ENCODE peak calls at places on chromosomes 4 and X, in four cellular contexts. D is tibial artery, V is psoas muscle, P is body of pancreas. K is an unnamed sample.

GRCh38 chr4:107379054-107379869 is 340.8 kb downstream of the PAPSS1 start:
- DNase-seq in V (no peak), P (no peak), D (no peak), K (no peak)

GRCh38 chr4:112517911-112518310 is 1.9 kb upstream of the NEUROG2 start:
- DNase-seq in P (no peak), V (no peak), D (no peak), K (no peak)

GRCh38 chrX:80573275-80573674 is 153.0 kb downstream of the TENT5D start:
- DNase-seq in V (no peak), P (no peak), D (no peak), K (peak; percentile 44)

GRCh38 chr4:120714581-120714980 is 207.9 kb downstream of the PRDM5 start:
- DNase-seq in D (no peak), P (no peak), V (no peak), K (no peak)

GRCh38 chrX:86604620-86605019 is 456.4 kb downstream of the DACH2 start:
- DNase-seq in V (no peak), P (no peak), D (no peak), K (no peak)

GRCh38 chr4:90841676-90842075 is 714.5 kb downstream of the CCSER1 start:
- DNase-seq in P (no peak), V (no peak), D (no peak), K (no peak)

GRCh38 chr4:147586032-147586431 is 31.2 kb upstream of the TMEM184C start:
- DNase-seq in D (no peak), P (no peak), V (no peak), K (no peak)

GRCh38 chr4:157217708-157218107 is 2.8 kb upstream of the GRIA2 start:
- DNase-seq in D (no peak), V (no peak), P (no peak), K (no peak)

GRCh38 chr4:15690020-15690809 is 8.6 kb downstream of the FAM200B start:
- DNase-seq in D (no peak), V (no peak), P (no peak), K (no peak)

GRCh38 chr4:144820115-144820514 is 174.2 kb downstream of the HHIP start:
- DNase-seq in D (no peak), P (no peak), V (no peak), K (no peak)

GRCh38 chrX:11509786-11510185 is 155.9 kb downstream of the ARHGAP6 start:
- DNase-seq in D (no peak), P (no peak), V (no peak), K (no peak)

GRCh38 chr4:3251691-3252479 is 2.9 kb downstream of the MSANTD1 start:
- DNase-seq in V (peak; percentile 38), P (no peak), D (peak; percentile 53), K (peak; percentile 68)

GRCh38 chr4:82801910-82802521 is 3.4 kb upstream of the SCD5 start:
- DNase-seq in D (no peak), P (no peak), V (no peak), K (no peak)

GRCh38 chr4:76206222-76206942 is 7.2 kb downstream of the SCARB2 start:
- DNase-seq in P (no peak), V (no peak), D (no peak), K (no peak)

GRCh38 chr4:150582881-150583286 is 933 bp downstream of the MAB21L2 start:
- DNase-seq in V (peak; percentile 51), D (no peak), P (no peak), K (peak; percentile 67)

GRCh38 chr4:55609393-55609821 is 17.4 kb upstream of the PDCL2 start:
- DNase-seq in V (no peak), D (no peak), P (no peak), K (no peak)

GRCh38 chr4:125703443-125703842 is 388.7 kb downstream of the FAT4 start:
- DNase-seq in P (no peak), D (no peak), V (no peak), K (no peak)

GRCh38 chrX:24506082-24506481 is 41.0 kb downstream of the PDK3 start:
- DNase-seq in P (no peak), V (no peak), D (no peak), K (no peak)

GRCh38 chrX:70133303-70134115 is at the start of gene IGBP1:
- DNase-seq in V (peak; percentile 91), P (peak; percentile 89), D (peak; percentile 87), K (peak; percentile 91)

GRCh38 chrX:70132877-70133302 is 357 bp upstream of the IGBP1 start:
- DNase-seq in P (no peak), D (no peak), V (no peak), K (no peak)

GRCh38 chrX:70134116-70134477 is 850 bp downstream of the IGBP1 start:
- DNase-seq in D (no peak), V (no peak), P (no peak), K (no peak)

GRCh38 chrX:70129811-70130210 is 3.4 kb upstream of the IGBP1 start:
- DNase-seq in D (no peak), P (no peak), V (no peak), K (no peak)

DNA sequence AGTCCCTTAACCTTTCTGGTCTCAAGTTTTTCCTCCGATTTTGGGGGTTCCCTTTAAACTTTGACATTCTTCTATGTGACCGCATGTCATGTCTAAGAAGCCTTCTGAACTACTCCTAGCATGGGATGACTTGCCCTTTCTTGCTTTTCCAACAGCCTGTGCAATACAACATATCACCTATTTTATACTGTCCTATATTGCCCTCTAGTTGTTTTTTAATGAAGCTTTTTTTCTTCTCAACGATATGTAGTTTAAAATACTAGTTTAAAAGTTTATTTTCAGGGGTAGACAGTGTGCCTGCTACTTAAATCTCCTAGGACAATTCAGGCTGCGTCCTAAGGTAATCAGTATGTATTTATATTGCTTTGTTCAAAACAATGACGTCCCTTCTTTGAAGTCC is 1.0 kb upstream of the IGBP1 start:
- DNase-seq in P (no peak), D (no peak), V (no peak), K (no peak)
- TF ChIP-seq CTCF in P (no peak), D (no peak), V (no peak), K (no peak)

DNA sequence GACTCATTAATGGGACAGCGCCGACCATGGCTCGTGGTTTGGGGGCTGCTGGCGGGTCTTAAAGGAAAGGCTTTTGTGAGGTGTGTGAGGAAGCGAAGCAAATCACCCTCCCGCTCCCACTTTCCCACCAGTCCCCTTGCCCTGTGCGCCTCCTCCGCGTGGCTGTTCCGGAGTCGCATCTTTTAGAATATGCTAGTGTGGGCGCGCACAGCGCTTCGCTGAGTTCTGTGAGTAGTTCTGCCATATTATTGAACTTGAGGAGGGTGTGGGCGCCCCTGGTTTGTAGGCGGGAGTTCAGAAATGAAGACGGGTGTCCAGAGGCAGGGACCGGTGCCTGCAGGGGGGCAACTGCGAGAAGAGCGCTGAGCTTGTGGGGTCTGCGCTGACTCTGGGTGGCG is 49.1 kb downstream of the ZNF141 start:
- DNase-seq in D (no peak), V (no peak), P (no peak), K (no peak)
- H3K9me3 ChIP-seq in D (peaks cover 11% of the 10 kb centered on the region), V (peaks cover 51% of the 10 kb centered on the region), P (peaks cover 19% of the 10 kb centered on the region), K (peaks cover 54% of the 10 kb centered on the region)

DNA sequence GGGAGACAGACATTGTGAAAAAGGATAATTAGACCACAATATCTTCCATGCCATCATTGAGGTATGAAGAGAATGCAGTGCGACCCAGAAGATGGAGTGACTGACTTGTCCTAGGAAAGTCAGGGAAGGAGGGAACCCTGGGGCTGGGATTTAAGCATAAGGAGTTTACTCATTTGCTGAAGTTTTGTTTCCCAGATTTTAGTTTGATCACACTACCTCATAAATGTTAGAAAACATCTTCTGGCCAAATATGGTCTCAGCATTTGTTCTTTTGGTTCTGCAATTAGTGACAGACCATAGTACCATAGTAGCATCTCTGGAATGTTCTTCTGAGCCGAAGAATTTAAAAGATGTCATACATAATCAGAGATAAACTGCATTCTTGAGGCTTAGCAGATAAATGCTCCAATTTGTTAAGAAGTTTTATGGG is 96.5 kb upstream of the PGRMC2 start:
- DNase-seq in D (no peak), V (no peak), P (no peak), K (no peak)
- H3K4me1 ChIP-seq in D (peaks cover 27% of the 10 kb centered on the region), V (peaks cover 43% of the 10 kb centered on the region), P (peaks cover 42% of the 10 kb centered on the region), K (peaks cover 14% of the 10 kb centered on the region)

GRCh38 chrX:9907645-9908387 is 59.3 kb upstream of the CLDN34 start:
- DNase-seq in P (no peak), D (no peak), V (no peak), K (no peak)

GRCh38 chrX:9912341-9912740 is 54.8 kb upstream of the CLDN34 start:
- DNase-seq in P (no peak), D (no peak), V (no peak), K (no peak)

GRCh38 chrX:9913041-9913440 is 54.1 kb upstream of the CLDN34 start:
- DNase-seq in P (no peak), D (no peak), V (no peak), K (no peak)

GRCh38 chrX:9909254-9909653 is 57.9 kb upstream of the CLDN34 start:
- DNase-seq in V (no peak), D (no peak), P (no peak), K (no peak)

GRCh38 chrX:9911479-9911878 is 55.7 kb upstream of the CLDN34 start:
- DNase-seq in D (no peak), V (no peak), P (no peak), K (no peak)
- TF ChIP-seq CTCF in D (no peak), V (no peak), P (no peak), K (no peak)

GRCh38 chrX:10120828-10121227 is 35.9 kb upstream of the CLCN4 start:
- DNase-seq in V (no peak), P (no peak), D (no peak), K (no peak)

GRCh38 chrX:10124506-10125247 is 32.1 kb upstream of the CLCN4 start:
- DNase-seq in D (no peak), V (no peak), P (no peak), K (no peak)

GRCh38 chrX:10119399-10119990 is 37.3 kb upstream of the CLCN4 start:
- DNase-seq in V (no peak), P (peak; percentile 85), D (no peak), K (no peak)

GRCh38 chrX:10118530-10118929 is 38.2 kb upstream of the CLCN4 start:
- DNase-seq in D (no peak), V (no peak), P (no peak), K (no peak)

DNA sequence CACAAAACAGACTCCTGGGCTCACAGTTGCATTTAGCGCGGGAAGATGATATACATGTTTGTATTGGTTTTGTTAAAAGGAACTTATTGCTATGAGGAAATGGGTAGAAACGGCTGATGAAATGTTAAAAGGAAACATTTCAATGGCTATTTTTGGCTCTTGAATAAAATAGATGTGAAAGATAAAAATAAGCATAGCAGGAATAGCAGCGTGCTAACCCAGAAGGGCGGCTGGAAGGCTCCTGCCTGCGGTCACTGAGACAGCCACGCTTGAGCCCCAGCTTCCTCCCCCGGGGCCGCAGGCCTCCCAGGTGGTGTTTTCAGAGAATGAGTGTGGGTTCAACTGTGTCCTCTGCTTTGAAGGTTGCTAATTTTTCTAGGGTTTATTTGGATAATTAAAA is 35.0 kb upstream of the CLCN4 start:
- DNase-seq in D (no peak), V (no peak), P (no peak), K (peak; percentile 79)
- H3K9me3 ChIP-seq in D (no peaks in the 10 kb centered on the region), V (no peaks in the 10 kb centered on the region), P (no peaks in the 10 kb centered on the region), K (no peaks in the 10 kb centered on the region)

K was measured in kidney.